ENCODE peak calls at places on chromosomes 13 and 19, in four cellular contexts. One of them, this sample, is unnamed.

GRCh38 chr13:38141792-38142191 is 207.9 kb upstream of the UFM1 start:
- DNase-seq in endodermal cell: no peak
- DNase-seq in GM23338: no peak
- DNase-seq in lower lobe of right lung: no peak
- DNase-seq in this sample: no peak

GRCh38 chr19:29860492-29860891 is 48.7 kb downstream of the CCNE1 start:
- DNase-seq in GM23338: peak; percentile 69
- DNase-seq in endodermal cell: peak; percentile 67
- DNase-seq in lower lobe of right lung: no peak
- DNase-seq in this sample: no peak

GRCh38 chr13:40920826-40921225 is 98.3 kb downstream of the ELF1 start:
- DNase-seq in endodermal cell: no peak
- DNase-seq in GM23338: no peak
- DNase-seq in lower lobe of right lung: no peak
- DNase-seq in this sample: no peak

GRCh38 chr13:40585911-40586471 is 80.5 kb downstream of the FOXO1 start:
- DNase-seq in lower lobe of right lung: no peak
- DNase-seq in endodermal cell: no peak
- DNase-seq in GM23338: peak; percentile 61
- DNase-seq in this sample: no peak

GRCh38 chr13:78875792-78876580 is 217.0 kb upstream of the OBI1 start:
- DNase-seq in lower lobe of right lung: no peak
- DNase-seq in endodermal cell: peak; percentile 89
- DNase-seq in GM23338: peak; percentile 67
- DNase-seq in this sample: peak; percentile 16

GRCh38 chr19:38663957-38664502 is 16.6 kb downstream of the ACTN4 start:
- DNase-seq in lower lobe of right lung: no peak
- DNase-seq in GM23338: no peak
- DNase-seq in endodermal cell: no peak
- DNase-seq in this sample: no peak

GRCh38 chr19:54470991-54471782 is 1.9 kb downstream of the CDC42EP5 start:
- DNase-seq in GM23338: peak; percentile 69
- DNase-seq in lower lobe of right lung: peak; percentile 50
- DNase-seq in endodermal cell: peak; percentile 72
- DNase-seq in this sample: no peak

GRCh38 chr19:33505168-33505567 is 16.4 kb downstream of the PEPD start:
- DNase-seq in lower lobe of right lung: no peak
- DNase-seq in endodermal cell: no peak
- DNase-seq in GM23338: no peak
- DNase-seq in this sample: no peak

GRCh38 chr13:79491715-79492114 is 10.8 kb downstream of the NDFIP2 start:
- DNase-seq in endodermal cell: no peak
- DNase-seq in lower lobe of right lung: no peak
- DNase-seq in GM23338: no peak
- DNase-seq in this sample: no peak

GRCh38 chr19:33418461-33418860 is 45.0 kb downstream of the CEBPG start:
- DNase-seq in GM23338: no peak
- DNase-seq in endodermal cell: no peak
- DNase-seq in lower lobe of right lung: no peak
- DNase-seq in this sample: no peak

GRCh38 chr19:18107235-18108083 is 9.9 kb downstream of the MAST3 start:
- DNase-seq in lower lobe of right lung: peak; percentile 67
- DNase-seq in GM23338: no peak
- DNase-seq in endodermal cell: no peak
- DNase-seq in this sample: no peak
- H3K36me3 ChIP-seq in lower lobe of right lung: no peaks in the 10 kb centered on the region
- H3K36me3 ChIP-seq in GM23338: no peaks in the 10 kb centered on the region
- H3K36me3 ChIP-seq in endodermal cell: no peaks in the 10 kb centered on the region
- H3K36me3 ChIP-seq in this sample: no peaks in the 10 kb centered on the region

GRCh38 chr19:46729696-46730095 is 12.8 kb upstream of the PRKD2 start:
- DNase-seq in GM23338: no peak
- DNase-seq in endodermal cell: no peak
- DNase-seq in lower lobe of right lung: no peak
- DNase-seq in this sample: no peak

GRCh38 chr19:46728693-46729339 is 11.9 kb upstream of the PRKD2 start:
- DNase-seq in lower lobe of right lung: peak; percentile 87
- DNase-seq in GM23338: peak; percentile 85
- DNase-seq in endodermal cell: peak; percentile 93
- DNase-seq in this sample: no peak

GRCh38 chr19:46730595-46730994 is 13.7 kb upstream of the PRKD2 start:
- DNase-seq in endodermal cell: no peak
- DNase-seq in GM23338: no peak
- DNase-seq in lower lobe of right lung: no peak
- DNase-seq in this sample: no peak

GRCh38 chr19:46731007-46731501 is 14.1 kb upstream of the PRKD2 start:
- DNase-seq in lower lobe of right lung: peak; percentile 78
- DNase-seq in endodermal cell: no peak
- DNase-seq in GM23338: no peak
- DNase-seq in this sample: no peak

DNA sequence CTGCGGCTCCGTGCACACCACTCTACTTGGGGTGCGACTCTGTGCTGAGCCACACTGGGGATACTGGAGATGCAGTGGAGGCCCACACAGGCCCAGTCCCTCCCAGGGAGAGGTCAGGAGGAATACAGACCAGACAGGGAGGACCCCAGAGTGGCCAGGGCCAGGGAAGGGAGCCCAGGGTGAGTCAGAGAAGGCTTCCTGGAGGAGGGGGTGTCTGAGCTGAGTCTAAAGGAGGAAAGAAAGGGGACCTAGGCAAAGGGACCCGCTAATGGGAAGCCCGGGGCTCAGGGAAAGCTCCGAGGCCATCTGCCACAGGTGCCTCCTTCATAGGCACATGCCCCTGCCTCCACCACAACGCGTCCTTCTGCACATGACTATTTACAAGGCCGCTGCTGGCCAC is 13.3 kb upstream of the PRKD2 start:
- DNase-seq in endodermal cell: no peak
- DNase-seq in GM23338: no peak
- DNase-seq in lower lobe of right lung: no peak
- DNase-seq in this sample: no peak
- H3K36me3 ChIP-seq in endodermal cell: peaks cover 73% of the 10 kb centered on the region
- H3K36me3 ChIP-seq in GM23338: peaks cover 29% of the 10 kb centered on the region
- H3K36me3 ChIP-seq in lower lobe of right lung: peaks cover 100% of the 10 kb centered on the region
- H3K36me3 ChIP-seq in this sample: peaks cover 70% of the 10 kb centered on the region

GRCh38 chr19:51697169-51697776 is 4.1 kb downstream of the SPACA6 start:
- DNase-seq in GM23338: no peak
- DNase-seq in lower lobe of right lung: no peak
- DNase-seq in endodermal cell: no peak
- DNase-seq in this sample: no peak
- H3K36me3 ChIP-seq in GM23338: no peaks in the 10 kb centered on the region
- H3K36me3 ChIP-seq in lower lobe of right lung: peaks cover 63% of the 10 kb centered on the region
- H3K36me3 ChIP-seq in endodermal cell: peaks cover 96% of the 10 kb centered on the region
- H3K36me3 ChIP-seq in this sample: no peaks in the 10 kb centered on the region

DNA sequence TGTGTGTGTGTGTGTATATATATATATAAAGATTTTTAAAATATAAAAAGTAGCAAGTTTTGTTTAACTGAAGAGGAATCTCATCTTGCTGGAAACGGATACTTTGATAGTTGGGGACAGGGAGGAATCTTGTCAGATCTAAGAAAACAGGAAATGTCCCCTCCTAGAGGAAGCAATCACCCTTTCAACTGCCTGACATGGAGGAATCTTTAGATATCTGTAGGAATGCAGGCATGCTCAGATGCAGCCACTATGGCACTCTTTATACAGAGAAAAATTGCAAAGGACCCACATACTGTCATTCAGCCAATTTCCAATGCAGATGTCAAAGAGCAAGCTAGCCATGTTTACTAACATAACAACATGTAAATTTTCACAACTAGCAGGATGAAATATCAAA is 38.8 kb downstream of the ZNF611 start:
- DNase-seq in GM23338: peak; percentile 51
- DNase-seq in lower lobe of right lung: no peak
- DNase-seq in endodermal cell: no peak
- DNase-seq in this sample: no peak
- H3K36me3 ChIP-seq in GM23338: no peaks in the 10 kb centered on the region
- H3K36me3 ChIP-seq in lower lobe of right lung: no peaks in the 10 kb centered on the region
- H3K36me3 ChIP-seq in endodermal cell: no peaks in the 10 kb centered on the region
- H3K36me3 ChIP-seq in this sample: no peaks in the 10 kb centered on the region

GRCh38 chr13:24293761-24294160 is 15.6 kb upstream of the C1QTNF9 start:
- DNase-seq in lower lobe of right lung: no peak
- DNase-seq in GM23338: no peak
- DNase-seq in endodermal cell: no peak
- DNase-seq in this sample: no peak
- H3K36me3 ChIP-seq in lower lobe of right lung: peaks cover 96% of the 10 kb centered on the region
- H3K36me3 ChIP-seq in GM23338: peaks cover 13% of the 10 kb centered on the region
- H3K36me3 ChIP-seq in endodermal cell: peaks cover 22% of the 10 kb centered on the region
- H3K36me3 ChIP-seq in this sample: peaks cover 21% of the 10 kb centered on the region

DNA sequence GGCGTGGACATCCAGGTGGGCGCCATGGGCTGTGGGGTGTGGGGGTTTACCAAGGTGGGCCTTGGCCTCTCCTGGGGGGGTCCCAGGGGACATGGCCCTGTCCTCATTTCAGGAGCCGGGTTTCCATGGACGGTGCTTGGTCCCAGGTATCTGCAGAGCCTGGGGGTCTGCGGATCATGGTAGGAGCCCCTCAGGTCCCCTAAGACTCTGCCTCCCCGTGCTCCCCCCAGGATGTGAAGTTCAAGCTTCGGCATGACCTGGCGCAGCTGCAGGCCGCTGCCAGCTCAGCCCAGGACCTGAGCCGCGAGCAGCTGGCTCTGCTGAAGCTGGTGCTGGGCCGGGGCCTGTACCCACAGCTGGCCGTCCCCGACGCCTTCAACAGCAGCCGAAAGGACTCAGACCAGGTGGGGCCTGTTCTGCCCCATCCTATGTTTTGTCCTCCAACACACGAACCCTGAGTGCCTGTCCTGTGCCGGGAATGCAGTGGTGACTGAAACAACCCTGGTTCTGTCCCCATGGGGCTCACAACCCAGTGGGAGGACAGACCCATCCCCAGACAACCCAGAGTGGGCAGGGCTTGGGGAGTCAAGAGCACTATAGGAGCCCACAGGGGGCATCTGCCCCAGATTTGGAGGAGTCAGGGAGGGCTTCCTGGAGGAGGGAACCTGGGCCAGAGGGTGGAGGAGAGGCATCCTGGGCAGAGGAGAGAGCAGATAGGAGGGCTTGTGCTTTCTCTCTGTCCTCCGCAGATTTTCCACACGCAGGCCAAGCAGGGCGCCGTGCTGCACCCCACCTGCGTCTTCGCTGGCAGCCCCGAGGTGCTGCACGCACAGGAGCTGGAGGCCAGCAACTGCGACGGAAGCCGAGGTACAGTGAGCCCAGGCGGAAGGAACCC is 26.8 kb downstream of the DHX34 start:
- DNase-seq in GM23338: no peak
- DNase-seq in lower lobe of right lung: no peak
- DNase-seq in endodermal cell: no peak
- DNase-seq in this sample: no peak
- H3K36me3 ChIP-seq in GM23338: peaks cover 9% of the 10 kb centered on the region
- H3K36me3 ChIP-seq in lower lobe of right lung: peaks cover 89% of the 10 kb centered on the region
- H3K36me3 ChIP-seq in endodermal cell: peaks cover 69% of the 10 kb centered on the region
- H3K36me3 ChIP-seq in this sample: peaks cover 76% of the 10 kb centered on the region

GRCh38 chr19:4719499-4719866 is 4.2 kb downstream of the DPP9 start:
- DNase-seq in lower lobe of right lung: peak; percentile 29
- DNase-seq in endodermal cell: no peak
- DNase-seq in GM23338: no peak
- DNase-seq in this sample: no peak
- H3K36me3 ChIP-seq in lower lobe of right lung: peaks cover 69% of the 10 kb centered on the region
- H3K36me3 ChIP-seq in endodermal cell: peaks cover 58% of the 10 kb centered on the region
- H3K36me3 ChIP-seq in GM23338: no peaks in the 10 kb centered on the region
- H3K36me3 ChIP-seq in this sample: peaks cover 19% of the 10 kb centered on the region

GRCh38 chr19:42051166-42052115 is 18.6 kb downstream of the GRIK5 start:
- DNase-seq in endodermal cell: no peak
- DNase-seq in GM23338: peak; percentile 20
- DNase-seq in lower lobe of right lung: no peak
- DNase-seq in this sample: no peak
- H3K36me3 ChIP-seq in endodermal cell: no peaks in the 10 kb centered on the region
- H3K36me3 ChIP-seq in GM23338: peaks cover 13% of the 10 kb centered on the region
- H3K36me3 ChIP-seq in lower lobe of right lung: no peaks in the 10 kb centered on the region
- H3K36me3 ChIP-seq in this sample: peaks cover 40% of the 10 kb centered on the region

This sample was measured in iPS DF 6.9.